ENCODE peak calls at places on chromosomes 11 and 22, in six cellular contexts. One of them, this sample, is unnamed.

GRCh38 chr22:39388261-39389011 is 11.1 kb upstream of the TAB1 start:
- DNase-seq in GM12878: no peak
- DNase-seq in HepG2: peak; percentile 80
- DNase-seq in GM12891: peak; percentile 90
- DNase-seq in H1: peak; percentile 87
- DNase-seq in K562: peak; percentile 97
- DNase-seq in this sample: peak; percentile 77

GRCh38 chr11:76796511-76797203 is 13.5 kb downstream of the TSKU start:
- DNase-seq in GM12878: no peak
- DNase-seq in GM12891: no peak
- DNase-seq in H1: no peak
- DNase-seq in HepG2: no peak
- DNase-seq in K562: no peak
- DNase-seq in this sample: no peak

GRCh38 chr11:12599408-12600143 is 74.6 kb upstream of the TEAD1 start:
- DNase-seq in K562: peak; percentile 65
- DNase-seq in GM12878: peak; percentile 2
- DNase-seq in HepG2: peak; percentile 91
- DNase-seq in H1: peak; percentile 57
- DNase-seq in GM12891: peak; percentile 32
- DNase-seq in this sample: peak; percentile 20

GRCh38 chr22:41589260-41589600 is 410 bp downstream of the PMM1 start:
- DNase-seq in HepG2: no peak
- DNase-seq in K562: peak; percentile 62
- DNase-seq in GM12891: no peak
- DNase-seq in H1: peak; percentile 17
- DNase-seq in GM12878: no peak
- DNase-seq in this sample: no peak

GRCh38 chr22:45155050-45155840 is 8.5 kb upstream of the NUP50 start:
- DNase-seq in H1: no peak
- DNase-seq in HepG2: no peak
- DNase-seq in K562: no peak
- DNase-seq in GM12891: no peak
- DNase-seq in GM12878: no peak
- DNase-seq in this sample: no peak

GRCh38 chr11:69397732-69398131 is 83.7 kb upstream of the LINC01488 start:
- DNase-seq in K562: no peak
- DNase-seq in HepG2: no peak
- DNase-seq in GM12891: no peak
- DNase-seq in H1: no peak
- DNase-seq in GM12878: no peak
- DNase-seq in this sample: no peak

GRCh38 chr22:41447435-41448188 is 1.0 kb upstream of the TOB2 start:
- DNase-seq in GM12878: no peak
- DNase-seq in H1: no peak
- DNase-seq in HepG2: peak; percentile 73
- DNase-seq in K562: peak; percentile 36
- DNase-seq in GM12891: no peak
- DNase-seq in this sample: no peak

GRCh38 chr11:73198677-73199076 is 19.4 kb upstream of the P2RY2 start:
- DNase-seq in HepG2: peak; percentile 62
- DNase-seq in GM12891: no peak
- DNase-seq in GM12878: no peak
- DNase-seq in K562: peak; percentile 34
- DNase-seq in H1: no peak
- DNase-seq in this sample: no peak

GRCh38 chr11:115739878-115740277 is 235.7 kb upstream of the CADM1 start:
- DNase-seq in HepG2: no peak
- DNase-seq in K562: no peak
- DNase-seq in GM12878: no peak
- DNase-seq in GM12891: no peak
- DNase-seq in H1: no peak
- DNase-seq in this sample: no peak

GRCh38 chr11:115740365-115740764 is 236.2 kb upstream of the CADM1 start:
- DNase-seq in HepG2: no peak
- DNase-seq in H1: no peak
- DNase-seq in GM12878: no peak
- DNase-seq in GM12891: no peak
- DNase-seq in K562: no peak
- DNase-seq in this sample: no peak

GRCh38 chr11:115737875-115738274 is 233.7 kb upstream of the CADM1 start:
- DNase-seq in H1: no peak
- DNase-seq in K562: no peak
- DNase-seq in GM12891: no peak
- DNase-seq in GM12878: no peak
- DNase-seq in HepG2: no peak
- DNase-seq in this sample: no peak

GRCh38 chr11:115739121-115739520 is 234.9 kb upstream of the CADM1 start:
- DNase-seq in GM12878: no peak
- DNase-seq in HepG2: no peak
- DNase-seq in K562: no peak
- DNase-seq in GM12891: no peak
- DNase-seq in H1: no peak
- DNase-seq in this sample: no peak

GRCh38 chr11:115741376-115741775 is 237.2 kb upstream of the CADM1 start:
- DNase-seq in H1: no peak
- DNase-seq in GM12878: no peak
- DNase-seq in HepG2: no peak
- DNase-seq in K562: no peak
- DNase-seq in GM12891: no peak
- DNase-seq in this sample: no peak
- TF ChIP-seq TAF1 in H1: no peak
- TF ChIP-seq TAF1 in GM12878: no peak
- TF ChIP-seq TAF1 in HepG2: no peak
- TF ChIP-seq TAF1 in K562: no peak
- TF ChIP-seq TAF1 in GM12891: no peak
- TF ChIP-seq TAF1 in this sample: no peak

GRCh38 chr11:67001332-67001731 is 21.6 kb upstream of the SYT12 start:
- DNase-seq in K562: no peak
- DNase-seq in GM12878: no peak
- DNase-seq in H1: no peak
- DNase-seq in GM12891: no peak
- DNase-seq in HepG2: no peak
- DNase-seq in this sample: no peak

GRCh38 chr11:67006029-67006884 is 16.7 kb upstream of the SYT12 start:
- DNase-seq in H1: no peak
- DNase-seq in GM12891: peak; percentile 54
- DNase-seq in HepG2: peak; percentile 52
- DNase-seq in K562: peak; percentile 92
- DNase-seq in GM12878: no peak
- DNase-seq in this sample: no peak

GRCh38 chr11:67002921-67003411 is 20.0 kb upstream of the SYT12 start:
- DNase-seq in HepG2: peak; percentile 34
- DNase-seq in GM12878: no peak
- DNase-seq in H1: no peak
- DNase-seq in K562: no peak
- DNase-seq in GM12891: no peak
- DNase-seq in this sample: no peak

GRCh38 chr11:66999555-66999954 is 23.4 kb upstream of the SYT12 start:
- DNase-seq in GM12891: no peak
- DNase-seq in K562: no peak
- DNase-seq in HepG2: no peak
- DNase-seq in H1: no peak
- DNase-seq in GM12878: no peak
- DNase-seq in this sample: no peak

GRCh38 chr11:67002297-67002913 is 20.5 kb upstream of the SYT12 start:
- DNase-seq in HepG2: no peak
- DNase-seq in H1: no peak
- DNase-seq in K562: no peak
- DNase-seq in GM12891: no peak
- DNase-seq in GM12878: no peak
- DNase-seq in this sample: no peak
- TF ChIP-seq POLR2A in HepG2: no peak
- TF ChIP-seq POLR2A in H1: no peak
- TF ChIP-seq POLR2A in K562: no peak
- TF ChIP-seq POLR2A in GM12891: no peak
- TF ChIP-seq POLR2A in GM12878: no peak
- TF ChIP-seq POLR2A in this sample: no peak

GRCh38 chr11:32154275-32154674 is 63.4 kb downstream of the RCN1 start:
- DNase-seq in HepG2: no peak
- DNase-seq in H1: no peak
- DNase-seq in K562: no peak
- DNase-seq in GM12878: peak; percentile 62
- DNase-seq in GM12891: no peak
- DNase-seq in this sample: no peak
- TF ChIP-seq TAF1 in HepG2: no peak
- TF ChIP-seq TAF1 in H1: no peak
- TF ChIP-seq TAF1 in K562: no peak
- TF ChIP-seq TAF1 in GM12878: no peak
- TF ChIP-seq TAF1 in GM12891: no peak
- TF ChIP-seq TAF1 in this sample: no peak

GRCh38 chr22:30541979-30542810 is 4.3 kb downstream of the SEC14L6 start:
- DNase-seq in K562: peak; percentile 34
- DNase-seq in H1: no peak
- DNase-seq in GM12878: no peak
- DNase-seq in HepG2: no peak
- DNase-seq in GM12891: no peak
- DNase-seq in this sample: no peak
- TF ChIP-seq POLR2A in K562: no peak
- TF ChIP-seq POLR2A in H1: no peak
- TF ChIP-seq POLR2A in GM12878: no peak
- TF ChIP-seq POLR2A in HepG2: no peak
- TF ChIP-seq POLR2A in GM12891: no peak
- TF ChIP-seq POLR2A in this sample: no peak

GRCh38 chr11:127962416-127962815 is 624.9 kb downstream of the ETS1 start:
- DNase-seq in K562: no peak
- DNase-seq in H1: no peak
- DNase-seq in GM12891: no peak
- DNase-seq in GM12878: no peak
- DNase-seq in HepG2: no peak
- DNase-seq in this sample: no peak
- TF ChIP-seq TAF1 in K562: no peak
- TF ChIP-seq TAF1 in H1: no peak
- TF ChIP-seq TAF1 in GM12891: no peak
- TF ChIP-seq TAF1 in GM12878: no peak
- TF ChIP-seq TAF1 in HepG2: no peak
- TF ChIP-seq TAF1 in this sample: no peak

GRCh38 chr11:9264381-9265210 is 554 bp downstream of the DENND5A start:
- DNase-seq in H1: no peak
- DNase-seq in HepG2: no peak
- DNase-seq in K562: no peak
- DNase-seq in GM12878: no peak
- DNase-seq in GM12891: peak; percentile 30
- DNase-seq in this sample: peak; percentile 21
- TF ChIP-seq POLR2A in H1: no peak
- TF ChIP-seq POLR2A in HepG2: no peak
- TF ChIP-seq POLR2A in K562: no peak
- TF ChIP-seq POLR2A in GM12878: no peak
- TF ChIP-seq POLR2A in GM12891: no peak
- TF ChIP-seq POLR2A in this sample: no peak

This sample was measured in GM12892.